ENCODE peak calls at places on chromosome 12, in four cellular contexts. L is CD8-positive, alpha-beta T cell; M is neural crest cell; O is choroid plexus epithelial cell. I is an unnamed sample.
A peak's percentile ranks its signal among the peaks of the same experiment; 100 is the strongest.

GRCh38 chr12:13504074-13504473 is 307.5 kb downstream of the EMP1 start:
- DNase-seq in L (no peak), M (no peak), O (no peak), I (no peak)

GRCh38 chr12:3491938-3492867 is 1.2 kb downstream of the PRMT8 start:
- DNase-seq in L (peak; percentile 20), M (peak; percentile 75), O (peak; percentile 73), I (no peak)

GRCh38 chr12:31832740-31833540 is 104.1 kb upstream of the AMN1 start:
- DNase-seq in L (peak; percentile 26), M (no peak), O (no peak), I (no peak)

GRCh38 chr12:111368291-111368683 is 608 bp downstream of the PHETA1 start:
- DNase-seq in L (no peak), M (peak; percentile 14), O (no peak), I (no peak)

GRCh38 chr12:124616394-124617343 is 49.3 kb upstream of the NCOR2 start:
- DNase-seq in L (no peak), M (no peak), O (no peak), I (no peak)

GRCh38 chr12:95418142-95418541 is 55.8 kb upstream of the METAP2 start:
- DNase-seq in L (no peak), M (no peak), O (no peak), I (no peak)

GRCh38 chr12:90390947-90391346 is 564.0 kb downstream of the CCER1 start:
- DNase-seq in L (no peak), M (no peak), O (no peak), I (no peak)

GRCh38 chr12:12800406-12801180 is 12.6 kb upstream of the DDX47 start:
- DNase-seq in L (no peak), M (no peak), O (peak; percentile 68), I (no peak)

GRCh38 chr12:81450920-81451739 is 308.0 kb downstream of the PPFIA2 start:
- DNase-seq in L (no peak), M (peak; percentile 40), O (peak; percentile 88), I (no peak)

GRCh38 chr12:32494676-32495075 is 95.3 kb downstream of the FGD4 start:
- DNase-seq in L (no peak), M (no peak), O (peak; percentile 31), I (no peak)

GRCh38 chr12:115870527-115870926 is 407.0 kb downstream of the MED13L start:
- DNase-seq in L (no peak), M (no peak), O (no peak), I (no peak)

GRCh38 chr12:75784591-75784990 is 247.0 kb downstream of the PHLDA1 start:
- DNase-seq in L (peak; percentile 11), M (no peak), O (no peak), I (no peak)

GRCh38 chr12:6953417-6954315 is 2.5 kb downstream of the PTPN6 start:
- DNase-seq in L (peak; percentile 85), M (no peak), O (peak; percentile 65), I (peak; percentile 73)

GRCh38 chr12:1527789-1528188 is 66.6 kb downstream of the FBXL14 start:
- DNase-seq in L (no peak), M (no peak), O (peak; percentile 39), I (no peak)

GRCh38 chr12:107405436-107405835 is 280.2 kb upstream of the PWP1 start:
- DNase-seq in L (no peak), M (no peak), O (no peak), I (no peak)

GRCh38 chr12:55929306-55929791 is 1.6 kb upstream of the DGKA start:
- DNase-seq in L (peak; percentile 88), M (no peak), O (no peak), I (peak; percentile 81)

GRCh38 chr12:922297-922696 is 27.2 kb downstream of the RAD52 start:
- DNase-seq in L (no peak), M (no peak), O (no peak), I (no peak)

GRCh38 chr12:44748950-44749468 is 127.1 kb downstream of the NELL2 start:
- DNase-seq in L (no peak), M (no peak), O (no peak), I (no peak)

GRCh38 chr12:124636138-124636968 is 68.9 kb upstream of the NCOR2 start:
- DNase-seq in L (peak; percentile 61), M (no peak), O (peak; percentile 57), I (peak; percentile 60)

GRCh38 chr12:47276253-47277070 is 196.7 kb upstream of the AMIGO2 start:
- DNase-seq in L (peak; percentile 62), M (no peak), O (peak; percentile 87), I (peak; percentile 50)

GRCh38 chr12:131831021-131831571 is 2.9 kb downstream of the MMP17 start:
- DNase-seq in L (no peak), M (no peak), O (no peak), I (no peak)

GRCh38 chr12:87827638-87828264 is 201.4 kb downstream of the C12orf50 start:
- DNase-seq in L (no peak), M (no peak), O (peak; percentile 70), I (no peak)

GRCh38 chr12:80648866-80649265 is 58.6 kb upstream of the MYF6 start:
- DNase-seq in L (no peak), M (no peak), O (peak; percentile 57), I (no peak)

GRCh38 chr12:53427905-53428594 is 4.4 kb downstream of the AMHR2 start:
- DNase-seq in L (peak; percentile 13), M (no peak), O (peak; percentile 77), I (no peak)

GRCh38 chr12:85036241-85036707 is at the start of the genes LRRIQ1 and TSPAN19:
- DNase-seq in L (no peak), M (peak; percentile 52), O (peak; percentile 94), I (no peak)

GRCh38 chr12:19131020-19131431 is 1.5 kb downstream of the PLEKHA5 start:
- DNase-seq in L (no peak), M (no peak), O (peak; percentile 60), I (no peak)

GRCh38 chr12:114917953-114918352 is 234.0 kb upstream of the TBX3 start:
- DNase-seq in L (no peak), M (no peak), O (no peak), I (no peak)

GRCh38 chr12:113259499-113259953 is 38.3 kb downstream of the TPCN1 start:
- DNase-seq in L (no peak), M (no peak), O (peak; percentile 49), I (no peak)

DNA sequence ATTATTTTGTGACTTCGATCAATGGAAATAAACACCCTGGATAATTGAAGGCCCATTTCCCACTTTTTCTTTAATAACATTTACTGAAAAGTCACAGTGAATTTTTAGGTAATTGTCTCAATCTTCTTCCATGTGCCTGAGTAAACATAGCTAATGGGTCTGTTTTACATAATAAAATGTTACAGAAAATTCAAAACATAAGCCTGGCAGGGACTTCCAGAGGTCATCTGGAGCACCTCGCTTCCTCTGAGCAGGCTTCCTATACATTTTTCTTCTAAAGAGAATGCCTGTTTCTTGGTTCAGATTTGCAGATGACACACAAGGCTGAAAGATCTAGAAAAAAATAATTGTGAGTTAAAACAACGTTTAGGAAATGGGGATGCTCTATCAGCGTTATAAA is 183.8 kb upstream of the PDE3A start:
- DNase-seq in L (no peak), M (no peak), O (no peak), I (no peak)
- TF ChIP-seq CTCF in L (no peak), M (no peak), O (no peak), I (no peak)

GRCh38 chr12:51883998-51884675 is 3.8 kb upstream of the ANKRD33 start:
- DNase-seq in L (no peak), M (no peak), O (no peak), I (no peak)
- TF ChIP-seq CTCF in L (no peak), M (no peak), O (no peak), I (no peak)

GRCh38 chr12:29795715-29796114 is 12.0 kb upstream of the TMTC1 start:
- DNase-seq in L (no peak), M (no peak), O (no peak), I (no peak)

GRCh38 chr12:29794869-29795268 is 11.1 kb upstream of the TMTC1 start:
- DNase-seq in L (no peak), M (no peak), O (no peak), I (no peak)

GRCh38 chr12:29796823-29797263 is 13.1 kb upstream of the TMTC1 start:
- DNase-seq in L (no peak), M (no peak), O (peak; percentile 93), I (no peak)

GRCh38 chr12:29799591-29799990 is 15.8 kb upstream of the TMTC1 start:
- DNase-seq in L (no peak), M (no peak), O (no peak), I (no peak)

DNA sequence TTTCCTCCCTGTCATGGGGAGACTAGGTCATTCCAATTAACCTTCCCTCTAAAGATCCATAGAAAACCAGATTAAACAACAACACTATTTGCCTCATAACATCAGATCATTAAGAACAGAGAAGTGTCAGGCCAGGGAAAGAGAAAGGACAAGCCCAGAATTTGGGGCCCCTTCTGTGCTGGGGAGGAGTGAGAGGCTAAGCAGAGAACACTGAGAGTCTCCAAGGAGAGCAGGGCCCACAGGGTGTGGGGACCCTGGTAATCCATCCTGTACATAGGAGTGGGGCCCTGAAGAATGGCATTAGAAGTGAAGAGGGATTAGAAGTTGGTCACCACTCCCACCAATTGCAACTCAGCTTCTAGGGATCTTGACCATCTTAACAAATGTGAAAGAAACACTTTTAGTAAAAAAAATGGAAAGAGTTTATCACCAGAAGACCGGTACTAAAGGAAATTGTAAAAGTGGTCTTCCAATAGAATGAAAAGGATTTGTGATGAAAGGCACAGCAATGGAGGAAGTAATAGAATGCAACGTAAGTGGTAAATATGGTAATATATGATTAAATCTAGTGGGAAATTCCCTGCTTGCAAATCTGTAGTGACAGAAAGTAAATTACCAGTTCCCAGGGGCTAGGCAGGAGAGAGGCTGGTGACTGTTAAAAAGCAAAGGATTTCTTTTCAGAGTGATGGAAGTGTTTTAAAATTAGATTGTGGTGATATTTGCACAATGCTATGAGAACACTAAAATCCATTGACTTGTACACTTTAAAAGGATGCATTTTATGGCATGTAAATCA is 14.0 kb upstream of the TMTC1 start:
- DNase-seq in L (no peak), M (no peak), O (no peak), I (no peak)
- TF ChIP-seq CTCF in L (no peak), M (no peak), O (no peak), I (no peak)

GRCh38 chr12:122183588-122183940 is 641 bp downstream of the LRRC43 start:
- DNase-seq in L (no peak), M (no peak), O (no peak), I (no peak)
- TF ChIP-seq CTCF in L (no peak), M (no peak), O (no peak), I (no peak)

I was measured in CD4-positive, alpha-beta T cell.